ENCODE peak calls at places on chromosomes 2 and 18, in six cellular contexts. X is GM23338, T is left ventricle myocardium inferior, F is dorsolateral prefrontal cortex, G is psoas muscle, U is upper lobe of right lung. S is an unnamed sample.

GRCh38 chr2:41610501-41611242 is 437.1 kb upstream of the PKDCC start:
- DNase-seq in G (no peak), U (no peak), F (no peak), T (no peak), X (no peak), S (no peak)

GRCh38 chr2:36569267-36569860 is 28.6 kb downstream of the FEZ2 start:
- DNase-seq in F (no peak), G (no peak), X (peak), U (no peak), T (no peak), S (no peak)

GRCh38 chr2:25174192-25174861 is 5.9 kb upstream of the POMC start:
- DNase-seq in X (no peak), T (no peak), G (no peak), U (peak), F (no peak), S (no peak)

GRCh38 chr2:218679119-218679518 is 7.2 kb downstream of the STK36 start:
- DNase-seq in X (no peak), G (no peak), U (no peak), T (no peak), F (no peak), S (no peak)

GRCh38 chr18:70121842-70122241 is 83.6 kb downstream of the RTTN start:
- DNase-seq in G (no peak), F (no peak), X (no peak), T (no peak), U (no peak), S (no peak)

GRCh38 chr18:49878996-49879585 is 65.8 kb upstream of the ACAA2 start:
- DNase-seq in G (no peak), F (no peak), T (no peak), X (no peak), U (no peak), S (no peak)

GRCh38 chr2:33069894-33070651 is 123.3 kb downstream of the LTBP1 start:
- DNase-seq in X (no peak), F (peak), G (peak), U (no peak), T (no peak), S (no peak)

GRCh38 chr2:3628800-3629199 is 29.2 kb upstream of the ALLC start:
- DNase-seq in X (peak), U (peak), T (no peak), F (no peak), G (peak), S (no peak)

GRCh38 chr2:70939001-70939846 is 3.5 kb downstream of the ATP6V1B1 start:
- DNase-seq in X (peak), U (peak), G (no peak), T (no peak), F (no peak), S (no peak)

GRCh38 chr2:68860111-68860510 is 11.1 kb downstream of the BMP10 start:
- DNase-seq in T (no peak), X (no peak), G (no peak), U (no peak), F (no peak), S (no peak)

GRCh38 chr2:189178007-189178406 is 1.6 kb downstream of the COL5A2 start:
- DNase-seq in X (no peak), T (no peak), F (no peak), G (no peak), U (no peak), S (no peak)

GRCh38 chr2:127676906-127677305 is 1.6 kb upstream of the LIMS2 start:
- DNase-seq in G (peak), U (no peak), F (no peak), X (no peak), T (no peak), S (no peak)

GRCh38 chr2:3606028-3606369 is 11.1 kb downstream of the COLEC11 start:
- DNase-seq in X (no peak), T (no peak), F (no peak), G (no peak), U (peak), S (no peak)

GRCh38 chr2:25856377-25856776 is 21.9 kb downstream of the ASXL2 start:
- DNase-seq in F (no peak), G (no peak), X (peak), U (no peak), T (no peak), S (no peak)

GRCh38 chr2:143125647-143126046 is 3.6 kb upstream of the ARHGAP15 start:
- DNase-seq in F (no peak), G (no peak), U (no peak), T (no peak), X (no peak), S (no peak)

GRCh38 chr2:166610180-166610919 is 116.3 kb upstream of the SCN7A start:
- DNase-seq in G (no peak), X (peak), U (peak), F (no peak), T (no peak), S (no peak)

GRCh38 chr2:230961091-230961491 is 34.8 kb upstream of the SPATA3 start:
- DNase-seq in U (no peak), X (no peak), F (no peak), G (no peak), T (no peak), S (no peak)

GRCh38 chr18:9653390-9653789 is 39.0 kb upstream of the PPP4R1 start:
- DNase-seq in X (no peak), U (no peak), T (peak), G (peak), F (peak), S (no peak)

GRCh38 chr2:102289129-102289528 is 22.2 kb upstream of the IL1RL1 start:
- DNase-seq in T (no peak), G (no peak), F (no peak), U (no peak), X (no peak), S (no peak)

GRCh38 chr2:66426250-66427064 is 8.5 kb upstream of the MEIS1 start:
- DNase-seq in X (peak), G (peak), F (no peak), U (no peak), T (no peak), S (no peak)

GRCh38 chr2:39523308-39524044 is 86.4 kb upstream of the MAP4K3 start:
- DNase-seq in U (no peak), T (no peak), X (no peak), F (no peak), G (no peak), S (no peak)

GRCh38 chr2:97660775-97661417 is 2.9 kb downstream of the ACTR1B start:
- DNase-seq in F (no peak), U (no peak), X (no peak), G (no peak), T (no peak), S (no peak)

DNA sequence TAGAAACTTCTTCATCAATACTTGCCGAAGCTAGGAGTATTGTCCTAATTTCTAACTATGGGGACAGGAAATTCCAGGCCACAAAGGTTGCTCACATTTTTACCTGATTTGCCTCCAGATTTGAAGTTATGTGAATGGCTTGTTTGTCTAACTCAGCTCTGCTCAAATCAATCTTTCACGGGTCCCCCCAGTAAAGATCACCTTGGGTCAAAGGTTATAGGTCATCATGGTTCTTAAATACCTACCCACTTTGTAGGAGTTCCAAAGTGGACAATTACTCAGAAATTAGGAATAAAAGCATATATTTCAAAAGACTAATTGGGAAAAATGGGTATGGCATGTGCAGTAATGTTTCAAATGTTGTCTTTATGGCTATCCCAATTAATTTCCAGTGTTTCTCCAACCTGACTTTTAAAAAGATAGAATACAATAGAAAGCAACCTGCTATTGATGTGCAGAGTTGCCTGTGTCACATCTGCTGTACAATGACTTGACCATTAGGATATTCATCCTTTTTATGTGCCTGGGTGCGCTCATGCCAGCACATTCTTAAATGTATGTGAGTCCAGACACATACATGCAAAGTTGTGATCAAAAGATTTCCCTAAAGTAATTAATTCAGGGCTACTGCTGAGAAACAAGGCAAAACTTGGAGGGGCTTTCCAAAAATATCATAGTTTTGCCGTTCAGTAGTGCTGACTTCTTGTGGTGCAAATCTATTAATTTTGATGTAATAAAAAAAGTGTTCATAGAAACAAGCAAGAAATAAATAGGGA is 126.1 kb downstream of the MYCN start:
- DNase-seq in T (no peak), F (no peak), X (no peak), G (no peak), U (no peak), S (no peak)
- TF ChIP-seq CTCF in T (no peak), F (no peak), X (no peak), G (no peak), U (no peak), S (no peak)

DNA sequence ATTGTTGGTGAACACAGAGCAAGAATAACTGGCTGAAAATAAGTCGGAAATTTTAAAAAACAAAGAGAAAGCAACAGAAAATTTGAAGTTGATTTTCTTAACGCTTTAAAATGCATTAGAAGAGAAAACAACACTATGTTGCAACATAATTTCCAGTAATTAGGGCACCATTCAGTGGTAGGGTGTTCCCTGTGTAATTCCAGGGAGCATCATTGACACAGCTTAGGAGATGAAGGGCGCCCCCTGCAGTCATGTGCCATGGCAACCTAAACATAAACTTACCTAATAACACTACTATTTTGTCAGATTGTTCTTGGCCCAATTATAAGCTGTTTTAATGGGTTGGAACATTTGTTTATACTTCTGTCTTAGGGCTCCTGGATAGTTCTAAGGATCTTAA is 99.6 kb downstream of the DTNA start:
- DNase-seq in X (peak), U (no peak), T (peak), F (peak), G (peak), S (no peak)
- TF ChIP-seq CTCF in X (peak), U (peak), T (peak), F (peak), G (peak), S (no peak)

GRCh38 chr2:5368263-5368662 is 323.9 kb upstream of the SOX11 start:
- DNase-seq in X (peak), U (no peak), F (no peak), T (no peak), G (no peak), S (no peak)
- TF ChIP-seq CTCF in X (peak), U (no peak), F (no peak), T (no peak), G (no peak), S (no peak)

GRCh38 chr18:23207191-23207955 is 72.1 kb downstream of the CABLES1 start:
- DNase-seq in U (no peak), X (peak), F (no peak), T (no peak), G (no peak), S (no peak)
- TF ChIP-seq CTCF in U (peak), X (peak), F (no peak), T (no peak), G (no peak), S (peak)

GRCh38 chr2:228689049-228689448 is 507.6 kb upstream of the SPHKAP start:
- DNase-seq in F (no peak), T (no peak), G (no peak), U (no peak), X (peak), S (no peak)

GRCh38 chr2:228688007-228688645 is 506.6 kb upstream of the SPHKAP start:
- DNase-seq in X (no peak), T (no peak), G (no peak), U (no peak), F (no peak), S (no peak)

GRCh38 chr2:228690681-228691080 is 509.2 kb upstream of the SPHKAP start:
- DNase-seq in U (no peak), G (no peak), T (no peak), X (no peak), F (no peak), S (no peak)
- TF ChIP-seq CTCF in U (no peak), G (no peak), T (no peak), X (no peak), F (no peak), S (no peak)

S was measured in GM10248.